ENCODE peak calls at places on chromosomes 4 and X, in five cellular contexts. Y is H1, M is A549, O is HepG2, N is K562. P is an unnamed sample.

GRCh38 chrX:66915893-66916292 is 277.0 kb upstream of the EDA2R start:
- DNase-seq in N (no peak), Y (no peak), O (no peak), M (no peak), P (no peak)

GRCh38 chrX:331145-331771 is 12.7 kb upstream of the GTPBP6 start:
- DNase-seq in N (no peak), O (no peak), M (no peak), Y (peak; percentile 72), P (peak; percentile 27)

GRCh38 chrX:123361371-123361770 is 177.3 kb downstream of the GRIA3 start:
- DNase-seq in O (no peak), Y (no peak), N (no peak), M (no peak), P (no peak)

GRCh38 chr4:6556263-6556662 is 18.7 kb upstream of the MAN2B2 start:
- DNase-seq in Y (no peak), N (no peak), O (no peak), M (no peak), P (no peak)

GRCh38 chr4:73985528-73985852 is 2.5 kb downstream of the PPBP start:
- DNase-seq in M (no peak), Y (no peak), N (no peak), O (no peak), P (no peak)

GRCh38 chrX:72304877-72305276 is 837 bp downstream of the CITED1 start:
- DNase-seq in N (no peak), M (no peak), Y (no peak), O (no peak), P (no peak)

GRCh38 chr4:38583102-38583501 is 80.9 kb upstream of the KLF3 start:
- DNase-seq in M (no peak), O (no peak), N (no peak), Y (no peak), P (no peak)

GRCh38 chrX:154490021-154490413 is 412 bp downstream of the SLC10A3 start:
- DNase-seq in O (no peak), N (no peak), Y (peak; percentile 50), M (peak; percentile 31), P (peak; percentile 2)

GRCh38 chrX:150805736-150806135 is 92.7 kb downstream of the CD99L2 start:
- DNase-seq in O (no peak), N (no peak), Y (no peak), M (no peak), P (no peak)

GRCh38 chr4:122764071-122764807 is 31.7 kb downstream of the BBS12 start:
- DNase-seq in O (no peak), Y (no peak), M (no peak), N (no peak), P (peak; percentile 72)

GRCh38 chrX:45344597-45344996 is 143.9 kb upstream of the DIPK2B start:
- DNase-seq in O (no peak), N (no peak), M (no peak), Y (no peak), P (no peak)

GRCh38 chrX:154043003-154043402 is 23.3 kb upstream of the IRAK1 start:
- DNase-seq in Y (no peak), M (no peak), N (no peak), O (no peak), P (no peak)

GRCh38 chr4:145939856-145940255 is 1.2 kb upstream of the ZNF827 start:
- DNase-seq in N (no peak), M (no peak), O (no peak), Y (no peak), P (peak; percentile 40)

GRCh38 chr4:165635951-165636350 is 237.1 kb upstream of the TLL1 start:
- DNase-seq in O (no peak), Y (no peak), M (no peak), N (no peak), P (no peak)

GRCh38 chr4:141995051-141995450 is 358.7 kb downstream of the IL15 start:
- DNase-seq in N (no peak), M (no peak), Y (no peak), O (no peak), P (peak; percentile 9)

GRCh38 chrX:47218920-47219815 is 687 bp downstream of the CDK16 start:
- DNase-seq in N (peak; percentile 72), Y (peak; percentile 55), O (no peak), M (peak; percentile 24), P (peak; percentile 5)

GRCh38 chrX:15158736-15159406 is 111.0 kb downstream of the ASB9 start:
- DNase-seq in N (no peak), O (no peak), Y (no peak), M (no peak), P (no peak)

GRCh38 chrX:70444326-70445196 is at the start of gene DLG3:
- DNase-seq in N (peak; percentile 41), O (no peak), Y (peak; percentile 66), M (peak; percentile 42), P (no peak)

GRCh38 chr4:40183615-40184411 is 13.0 kb upstream of the RHOH start:
- DNase-seq in Y (peak; percentile 28), M (no peak), N (no peak), O (no peak), P (no peak)

GRCh38 chrX:54423161-54423888 is 16.9 kb upstream of the TSR2 start:
- DNase-seq in N (peak; percentile 38), M (no peak), Y (peak; percentile 47), O (peak; percentile 16), P (peak; percentile 1)

GRCh38 chr4:144509088-144509854 is 136.7 kb upstream of the HHIP start:
- DNase-seq in M (no peak), N (no peak), Y (no peak), O (no peak), P (no peak)

GRCh38 chrX:23334871-23335599 is 386 bp downstream of the PTCHD1 start:
- DNase-seq in N (no peak), O (no peak), Y (peak; percentile 48), M (no peak), P (no peak)

GRCh38 chrX:153910446-153910845 is 6.0 kb downstream of the AVPR2 start:
- DNase-seq in Y (no peak), N (no peak), O (no peak), M (no peak), P (no peak)

GRCh38 chr4:4606321-4606720 is 64.5 kb upstream of the STX18 start:
- DNase-seq in Y (no peak), O (no peak), N (no peak), M (no peak), P (no peak)
- TF ChIP-seq JUN in Y (no peak), O (no peak), N (no peak), M (no peak), P (no peak)

GRCh38 chrX:19789376-19789775 is 98.0 kb downstream of the SH3KBP1 start:
- DNase-seq in N (no peak), Y (no peak), M (no peak), O (no peak), P (no peak)

GRCh38 chrX:19792412-19792811 is 95.0 kb downstream of the SH3KBP1 start:
- DNase-seq in M (no peak), Y (no peak), N (no peak), O (no peak), P (no peak)

GRCh38 chrX:19791562-19791961 is 95.8 kb downstream of the SH3KBP1 start:
- DNase-seq in O (no peak), Y (no peak), M (no peak), N (no peak), P (no peak)

GRCh38 chrX:19789782-19790181 is 97.6 kb downstream of the SH3KBP1 start:
- DNase-seq in N (no peak), Y (no peak), O (no peak), M (no peak), P (no peak)

DNA sequence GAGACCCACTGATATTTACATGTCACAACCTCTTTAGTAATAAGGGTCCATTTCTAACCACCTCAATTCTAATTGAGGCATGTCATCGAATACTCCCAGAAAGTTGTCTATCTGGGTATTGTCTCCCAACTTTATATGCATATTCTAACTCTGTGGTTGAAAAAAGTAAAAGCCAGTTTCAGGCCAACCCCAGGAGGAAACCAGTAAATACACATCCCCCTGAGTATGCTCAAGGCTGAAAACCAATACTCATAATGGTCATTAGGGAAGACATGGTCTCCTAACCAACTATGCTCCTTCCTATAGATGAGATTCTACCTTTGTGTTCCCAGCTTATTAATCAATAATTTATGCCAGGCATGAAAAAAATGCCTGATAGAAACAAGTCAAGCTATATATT is 96.6 kb downstream of the SH3KBP1 start:
- DNase-seq in O (no peak), M (no peak), N (no peak), Y (no peak), P (no peak)
- H3K4me1 ChIP-seq in O (no peaks in the 10 kb centered on the region), M (no peaks in the 10 kb centered on the region), N (no peaks in the 10 kb centered on the region), Y (no peaks in the 10 kb centered on the region), P (peaks cover 9% of the 10 kb centered on the region)

GRCh38 chr4:15398001-15398400 is 29.8 kb upstream of the C1QTNF7 start:
- DNase-seq in M (no peak), Y (no peak), N (no peak), O (no peak), P (no peak)
- TF ChIP-seq JUN in M (no peak), Y (no peak), N (no peak), O (no peak), P (no peak)

GRCh38 chr4:139769355-139769754 is 103.7 kb downstream of the MGST2 start:
- DNase-seq in M (no peak), Y (no peak), N (no peak), O (no peak), P (no peak)
- H3K4me1 ChIP-seq in M (no peaks in the 10 kb centered on the region), Y (no peaks in the 10 kb centered on the region), N (no peaks in the 10 kb centered on the region), O (peaks cover 17% of the 10 kb centered on the region), P (peaks cover 10% of the 10 kb centered on the region)

GRCh38 chrX:12825801-12826200 is 34.6 kb downstream of the PRPS2 start:
- DNase-seq in O (no peak), N (no peak), Y (no peak), M (no peak), P (peak; percentile 44)
- TF ChIP-seq JUN in O (no peak), N (no peak), Y (no peak), M (no peak), P (peak; percentile 61)

GRCh38 chr4:119659576-119659975 is 31.0 kb upstream of the PDE5A start:
- DNase-seq in Y (no peak), N (no peak), M (no peak), O (peak; percentile 5), P (no peak)
- H3K4me1 ChIP-seq in Y (no peaks in the 10 kb centered on the region), N (no peaks in the 10 kb centered on the region), M (no peaks in the 10 kb centered on the region), O (no peaks in the 10 kb centered on the region), P (peaks cover 19% of the 10 kb centered on the region)

P was measured in endothelial cell of umbilical vein.